ENCODE peak calls at places on chromosomes 13 and 19, in six cellular contexts. R, G, B, O, N and U are unnamed samples.

GRCh38 chr13:73767747-73768315 is 366.4 kb downstream of the KLF12 start:
- DNase-seq in O (no peak), R (peak), B (no peak), N (no peak), G (peak), U (peak)

GRCh38 chr13:91241249-91241648 is 106.2 kb upstream of the MIR17HG start:
- DNase-seq in N (no peak), G (no peak), O (no peak), R (no peak), B (no peak), U (no peak)

GRCh38 chr13:72424059-72424458 is 303.4 kb downstream of the MZT1 start:
- DNase-seq in O (no peak), G (no peak), B (no peak), R (no peak), N (no peak), U (no peak)

GRCh38 chr19:56597696-56598095 is 2.6 kb downstream of the ZNF71 start:
- DNase-seq in B (no peak), O (no peak), R (no peak), G (no peak), N (no peak), U (no peak)

GRCh38 chr19:53101518-53101917 is 1.7 kb downstream of the ZNF160 start:
- DNase-seq in B (no peak), O (no peak), N (no peak), G (no peak), R (no peak), U (no peak)

GRCh38 chr13:35140831-35141230 is 198.8 kb downstream of the NBEA start:
- DNase-seq in B (no peak), N (no peak), G (no peak), O (no peak), R (no peak), U (no peak)

GRCh38 chr19:6185825-6186193 is 50.3 kb downstream of the ACSBG2 start:
- DNase-seq in R (no peak), N (no peak), G (no peak), O (no peak), B (no peak), U (no peak)

GRCh38 chr19:52910648-52911047 is 12.6 kb downstream of the ZNF888 start:
- DNase-seq in O (no peak), B (no peak), R (no peak), N (no peak), G (no peak), U (no peak)

GRCh38 chr13:94480672-94481145 is 1.2 kb upstream of the DCT start:
- DNase-seq in O (no peak), N (no peak), R (no peak), B (no peak), G (no peak), U (no peak)

GRCh38 chr13:109785141-109785891 is 1.1 kb downstream of the IRS2 start:
- DNase-seq in O (peak), N (peak), R (no peak), B (no peak), G (no peak), U (peak)

GRCh38 chr19:49848938-49849337 is 2.0 kb upstream of the PTOV1 start:
- DNase-seq in O (no peak), N (no peak), B (no peak), G (no peak), R (no peak), U (no peak)

GRCh38 chr19:12868540-12869112 is 12.6 kb downstream of the DNASE2 start:
- DNase-seq in N (no peak), R (peak), B (no peak), G (no peak), O (no peak), U (no peak)

GRCh38 chr13:40613192-40613818 is 53.1 kb downstream of the FOXO1 start:
- DNase-seq in R (no peak), G (no peak), B (no peak), N (no peak), O (peak), U (no peak)

GRCh38 chr13:32881074-32881791 is 135.0 kb upstream of the KL start:
- DNase-seq in R (peak), O (no peak), B (no peak), G (no peak), N (no peak), U (no peak)

GRCh38 chr13:20221772-20222171 is 10.3 kb downstream of the GJB6 start:
- DNase-seq in N (no peak), R (no peak), B (no peak), G (no peak), O (no peak), U (no peak)

GRCh38 chr13:110387451-110388140 is 80.5 kb downstream of the COL4A2 start:
- DNase-seq in R (no peak), G (no peak), N (peak), O (peak), B (no peak), U (no peak)

GRCh38 chr13:91513790-91514189 is 115.4 kb downstream of the GPC5 start:
- DNase-seq in N (no peak), R (no peak), G (no peak), B (no peak), O (no peak), U (no peak)

GRCh38 chr19:28009696-28010095 is 1203.3 kb downstream of the UQCRFS1 start:
- DNase-seq in B (no peak), O (no peak), G (no peak), R (no peak), N (no peak), U (no peak)

GRCh38 chr19:4069331-4069959 is 2.7 kb upstream of the ZBTB7A start:
- DNase-seq in B (no peak), O (peak), R (no peak), N (no peak), G (no peak), U (no peak)

GRCh38 chr13:114063545-114064515 is 68.6 kb downstream of the RASA3 start:
- DNase-seq in O (peak), B (no peak), G (peak), R (no peak), N (no peak), U (no peak)

GRCh38 chr19:22286151-22286810 is at the start of gene ZNF729:
- DNase-seq in G (no peak), B (no peak), O (no peak), N (no peak), R (no peak), U (no peak)

GRCh38 chr13:21616205-21616604 is 12.2 kb upstream of the MICU2 start:
- DNase-seq in O (no peak), R (no peak), B (no peak), N (no peak), G (no peak), U (no peak)

GRCh38 chr19:38270587-38271167 is 6.3 kb downstream of the SPINT2 start:
- DNase-seq in R (no peak), B (no peak), G (no peak), N (no peak), O (no peak), U (no peak)

GRCh38 chr19:55442372-55443044 is 592 bp downstream of the SHISA7 start:
- DNase-seq in O (no peak), N (no peak), R (no peak), B (no peak), G (no peak), U (no peak)

GRCh38 chr13:23741879-23742510 is 147.2 kb downstream of the MIPEP start:
- DNase-seq in B (no peak), G (peak), O (no peak), R (peak), N (peak), U (peak)

GRCh38 chr19:47324502-47324901 is 7.5 kb upstream of the C5AR2 start:
- DNase-seq in B (no peak), N (no peak), G (no peak), O (peak), R (no peak), U (no peak)

GRCh38 chr13:76965759-76966421 is 17.6 kb downstream of the ACOD1 start:
- DNase-seq in O (peak), N (no peak), G (no peak), B (no peak), R (peak), U (no peak)

GRCh38 chr13:40986328-40986856 is 32.7 kb downstream of the ELF1 start:
- DNase-seq in O (no peak), G (no peak), N (no peak), B (no peak), R (no peak), U (no peak)

GRCh38 chr13:37492741-37493514 is 105.6 kb downstream of the POSTN start:
- DNase-seq in R (no peak), B (no peak), G (no peak), O (no peak), N (no peak), U (no peak)

GRCh38 chr13:60164490-60164889 is 762 bp upstream of the DIAPH3 start:
- DNase-seq in N (no peak), G (no peak), B (no peak), O (no peak), R (no peak), U (no peak)

GRCh38 chr13:46173656-46174055 is 8.3 kb downstream of the LCP1 start:
- DNase-seq in R (no peak), N (no peak), B (no peak), G (no peak), O (no peak), U (no peak)

GRCh38 chr19:48341006-48341405 is 15.7 kb downstream of the EMP3 start:
- DNase-seq in O (no peak), N (no peak), B (no peak), R (peak), G (no peak), U (no peak)

GRCh38 chr19:39498262-39499081 is at the start of gene DLL3:
- DNase-seq in N (peak), G (no peak), O (no peak), B (no peak), R (no peak), U (peak)

GRCh38 chr19:36051236-36051635 is 2.8 kb downstream of the THAP8 start:
- DNase-seq in N (peak), G (peak), B (no peak), R (no peak), O (no peak), U (no peak)

DNA sequence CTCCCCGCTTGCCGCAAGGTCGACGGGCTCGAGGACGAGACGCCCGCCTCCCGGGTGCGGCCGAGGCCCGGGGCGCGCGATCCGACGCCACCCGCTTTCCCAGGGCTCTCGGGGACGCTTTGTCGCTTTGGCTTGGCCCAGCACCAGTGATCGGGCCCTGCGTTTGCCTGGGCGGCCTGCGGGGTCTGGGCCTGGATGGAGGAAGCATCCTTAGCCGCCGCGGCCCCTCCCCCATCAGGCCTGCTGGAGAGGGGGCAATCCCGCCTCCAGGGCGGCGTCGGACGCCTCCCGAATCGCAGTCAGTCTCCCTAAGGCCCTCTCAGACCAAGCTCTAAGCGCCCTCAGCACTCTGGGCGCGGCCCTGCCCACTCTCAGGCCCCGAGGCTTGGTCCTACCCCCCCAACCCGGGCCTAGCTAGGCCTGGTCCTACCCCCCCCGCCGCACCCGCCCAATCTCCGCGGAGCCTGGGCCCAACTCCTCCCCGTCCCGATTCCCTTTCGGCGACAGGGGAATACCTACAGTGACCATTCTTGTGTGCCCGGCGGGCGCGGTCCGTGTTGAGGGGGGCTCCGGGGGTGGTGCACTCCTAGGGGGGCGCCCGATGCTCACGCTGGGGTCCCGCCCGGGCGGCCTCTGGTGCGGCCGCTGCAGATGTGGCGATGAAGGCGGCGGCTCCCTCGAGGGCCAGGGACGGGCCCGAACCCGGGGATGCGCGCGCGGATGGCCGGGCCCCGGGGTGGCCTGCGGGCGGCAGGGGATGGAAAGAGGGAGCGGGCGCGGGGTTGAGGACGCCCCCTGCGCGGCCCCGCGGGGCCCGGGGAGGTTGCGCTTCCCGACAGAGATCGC is 542 bp downstream of the ELAVL3 start:
- DNase-seq in N (no peak), G (no peak), O (no peak), B (no peak), R (no peak), U (peak)
- TF ChIP-seq CTCF in N (no peak), G (no peak), O (no peak), B (no peak), R (no peak), U (no peak)

DNA sequence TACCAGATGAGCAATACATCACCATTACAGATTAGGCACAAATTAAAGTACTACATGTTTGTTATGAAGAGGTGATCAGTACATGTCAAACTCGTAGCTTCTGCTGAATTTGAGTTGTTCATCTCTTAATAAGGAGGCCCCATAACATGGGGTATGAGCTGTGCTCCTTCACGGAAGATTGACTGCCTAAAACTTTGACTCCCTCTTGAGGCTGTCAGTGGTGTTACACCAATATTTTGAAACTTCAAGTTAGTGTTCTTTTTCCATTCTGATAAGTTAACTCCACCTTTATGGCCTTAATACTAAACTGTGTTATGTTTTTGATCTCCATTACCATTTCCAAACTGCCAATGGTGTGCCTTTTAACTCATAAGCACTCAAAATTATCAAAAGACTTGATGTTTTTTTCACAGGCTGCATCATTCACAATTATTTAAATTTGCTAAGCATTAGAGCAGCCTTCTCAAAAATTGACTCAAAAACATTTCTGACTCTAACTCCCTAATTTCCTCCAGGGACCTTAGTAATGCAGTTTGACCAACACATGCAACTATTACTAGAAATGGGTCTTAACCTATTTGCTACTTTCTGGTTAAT is 1591.5 kb downstream of the PCDH9 start:
- DNase-seq in G (no peak), B (no peak), O (no peak), R (peak), N (peak), U (peak)
- TF ChIP-seq CTCF in G (no peak), B (peak), O (no peak), R (peak), N (peak), U (peak)

DNA sequence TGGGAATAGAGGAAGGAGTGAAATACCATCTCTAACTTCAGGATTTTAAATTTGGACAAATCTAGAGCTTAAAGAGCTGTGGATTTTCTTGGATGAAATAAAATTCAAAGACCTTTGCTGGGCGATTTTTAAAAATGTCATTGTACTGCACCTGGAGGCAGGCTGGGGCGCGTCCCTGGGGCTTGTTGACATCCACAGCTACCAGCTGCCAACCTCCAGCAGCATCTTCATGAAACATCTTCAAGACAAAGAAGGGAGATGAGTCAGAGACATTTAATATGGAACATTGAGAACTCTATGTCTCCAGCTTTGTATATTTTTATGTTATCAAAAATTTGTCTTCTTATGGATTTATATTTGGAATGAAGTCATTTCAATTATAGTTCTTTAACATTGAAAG is 132.5 kb downstream of the NALCN start:
- DNase-seq in R (no peak), N (no peak), O (no peak), G (no peak), B (no peak), U (no peak)
- TF ChIP-seq CTCF in R (no peak), N (no peak), O (no peak), G (no peak), B (no peak), U (no peak)

DNA sequence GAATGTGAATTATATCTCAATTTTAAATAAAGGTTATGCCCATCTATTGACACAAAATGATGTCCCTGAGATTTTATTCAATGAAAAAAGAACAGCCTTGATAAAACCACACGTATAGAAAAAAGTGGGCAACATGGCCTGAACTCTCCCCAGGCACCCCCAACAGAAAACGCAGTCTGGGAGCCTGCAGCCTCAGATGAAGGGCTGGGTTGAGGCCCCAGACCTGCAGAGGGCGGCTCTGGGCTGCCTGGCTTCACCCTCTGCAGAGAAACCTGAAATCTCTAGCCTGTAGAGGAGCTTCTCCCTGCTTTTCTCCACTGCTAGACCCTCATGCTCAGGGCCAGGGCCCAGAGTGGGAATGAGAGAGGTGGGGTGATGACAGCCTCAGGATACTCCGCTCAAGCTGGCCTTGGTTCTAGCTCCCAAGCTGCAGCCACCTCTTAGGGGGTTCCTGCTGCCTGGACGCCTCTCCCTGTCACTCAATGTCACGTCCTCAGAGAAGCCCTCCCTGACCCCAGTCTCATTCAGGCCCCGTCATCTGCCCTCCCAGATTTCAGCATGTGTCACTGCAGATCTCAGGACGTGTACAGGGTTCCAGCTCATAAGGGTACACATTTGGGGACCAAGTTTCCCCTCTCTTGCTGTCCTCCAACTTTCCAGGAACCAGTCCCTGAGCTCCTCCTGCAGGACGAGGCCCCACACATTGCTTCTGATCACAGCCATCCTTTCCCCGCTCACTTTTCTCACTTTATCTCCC is 1.8 kb downstream of the MBD3 start:
- DNase-seq in R (no peak), O (peak), B (no peak), N (no peak), G (peak), U (no peak)
- TF ChIP-seq CTCF in R (no peak), O (no peak), B (no peak), N (no peak), G (no peak), U (peak)

GRCh38 chr13:112874751-112875300 is 94.2 kb upstream of the MCF2L start:
- DNase-seq in G (no peak), N (no peak), O (no peak), R (no peak), B (no peak), U (no peak)
- TF ChIP-seq CTCF in G (no peak), N (peak), O (no peak), R (peak), B (peak), U (peak)

DNA sequence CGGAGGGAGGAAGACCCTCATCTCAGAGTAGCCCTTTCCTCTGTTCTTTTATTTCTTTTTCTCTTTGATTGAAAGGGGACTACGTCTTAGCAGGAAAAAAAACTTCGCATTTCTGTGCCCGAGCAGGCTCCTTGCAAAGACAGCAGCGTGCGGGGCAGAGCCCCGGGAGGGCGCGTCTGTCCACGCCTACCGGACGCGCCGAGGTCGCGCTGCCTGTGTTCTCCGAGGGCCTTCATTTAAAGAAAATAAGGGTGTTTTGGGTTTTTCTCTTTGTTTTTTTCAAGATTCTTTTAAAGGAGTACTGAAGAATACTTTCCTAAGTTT is 29.2 kb downstream of the CERS1 start:
- DNase-seq in N (no peak), R (no peak), O (no peak), G (no peak), B (no peak), U (no peak)
- TF ChIP-seq CTCF in N (peak), R (peak), O (no peak), G (no peak), B (no peak), U (peak)

GRCh38 chr19:41447732-41448332 is 4.9 kb downstream of the ERICH4 start:
- DNase-seq in O (no peak), G (no peak), B (no peak), N (no peak), R (no peak), U (no peak)
- TF ChIP-seq CTCF in O (no peak), G (no peak), B (no peak), N (no peak), R (no peak), U (no peak)

GRCh38 chr19:30815889-30816580 is 443.9 kb downstream of the ZNF536 start:
- DNase-seq in G (no peak), R (no peak), O (no peak), N (no peak), B (no peak), U (no peak)

GRCh38 chr19:30812099-30812684 is 440.0 kb downstream of the ZNF536 start:
- DNase-seq in G (no peak), R (no peak), N (no peak), O (no peak), B (no peak), U (no peak)

DNA sequence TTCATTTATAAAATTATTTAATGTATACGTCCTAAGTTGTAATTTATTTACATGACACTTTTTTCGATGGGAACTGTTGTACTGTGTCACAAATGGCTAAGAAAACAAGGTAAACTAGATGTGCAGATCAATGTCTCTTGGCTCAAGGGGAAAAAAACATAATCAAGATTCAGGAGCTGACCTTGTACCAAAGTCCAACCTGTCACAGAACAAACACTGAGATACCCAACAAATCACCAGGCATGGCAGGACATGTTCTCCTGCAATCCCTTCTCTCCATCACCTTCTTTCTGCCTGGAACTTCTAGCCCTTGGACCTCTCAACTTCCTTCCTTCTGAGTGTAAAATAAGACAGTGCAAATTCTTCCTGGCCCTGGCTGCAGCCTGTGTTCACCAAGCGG is 445.8 kb downstream of the ZNF536 start:
- DNase-seq in R (no peak), O (no peak), N (no peak), B (no peak), G (no peak), U (no peak)
- TF ChIP-seq CTCF in R (no peak), O (no peak), N (no peak), B (no peak), G (no peak), U (no peak)